ENCODE peak calls at places on chromosome 2, in five cellular contexts. Z is activated T-cell treated with anti-CD3 and anti-CD28 coated beads, Interleukin-2, amount 50 U/mL, for 72 hours; E is A549; S is amniotic epithelial cell; O is neural progenitor cell. R is an unnamed sample.

GRCh38 chr2:145849466-145849865 is 1329.5 kb upstream of the ZEB2 start:
- DNase-seq in S (no peak), O (no peak), E (no peak), Z (no peak), R (no peak)

GRCh38 chr2:100624536-100624935 is 61.7 kb downstream of the PDCL3 start:
- DNase-seq in O (no peak), E (no peak), Z (no peak), S (no peak), R (no peak)

GRCh38 chr2:95366514-95366913 is 36.0 kb upstream of the FAHD2A start:
- DNase-seq in O (no peak), Z (no peak), E (no peak), S (no peak), R (no peak)

GRCh38 chr2:56077352-56077915 is 106.4 kb upstream of the CCDC85A start:
- DNase-seq in O (peak), S (peak), E (peak), Z (peak), R (peak)

GRCh38 chr2:225471039-225471438 is 71.5 kb downstream of the NYAP2 start:
- DNase-seq in O (no peak), E (no peak), Z (no peak), S (no peak), R (no peak)

GRCh38 chr2:120264995-120265394 is 12.3 kb downstream of the RALB start:
- DNase-seq in Z (no peak), O (no peak), S (no peak), E (no peak), R (no peak)

GRCh38 chr2:135851858-135852257 is 14.9 kb upstream of the LCT start:
- DNase-seq in E (no peak), Z (no peak), S (no peak), O (no peak), R (no peak)

GRCh38 chr2:108449410-108450200 is 599 bp downstream of the GCC2 start:
- DNase-seq in Z (peak), E (peak), O (no peak), S (peak), R (peak)

GRCh38 chr2:75243219-75243618 is 43.9 kb upstream of the TACR1 start:
- DNase-seq in Z (no peak), O (no peak), E (no peak), S (no peak), R (no peak)

GRCh38 chr2:61504949-61505348 is 33.2 kb downstream of the XPO1 start:
- DNase-seq in Z (no peak), E (no peak), O (no peak), S (no peak), R (no peak)